ENCODE peak calls at places on chromosomes 13 and 19, in four cellular contexts. D is HepG2, R is GM12878, O is K562. I is an unnamed sample.
A peak's percentile ranks its signal among the peaks of the same experiment; 100 is the strongest.

GRCh38 chr19:32224371-32225244 is 120.8 kb upstream of the ZNF507 start:
- DNase-seq in D (peak; percentile 21), R (no peak), O (peak; percentile 84), I (peak; percentile 69)

GRCh38 chr13:40271931-40272775 is 394.3 kb downstream of the FOXO1 start:
- DNase-seq in D (no peak), R (no peak), O (no peak), I (no peak)

GRCh38 chr13:44333950-44334675 is 39.5 kb upstream of the SERP2 start:
- DNase-seq in D (no peak), R (no peak), O (no peak), I (no peak)

GRCh38 chr19:40578442-40578908 is 1.8 kb downstream of the SHKBP1 start:
- DNase-seq in D (no peak), R (no peak), O (peak; percentile 85), I (peak; percentile 86)

GRCh38 chr19:40284501-40285352 is at the start of gene AKT2:
- DNase-seq in D (no peak), R (peak; percentile 48), O (peak; percentile 91), I (peak; percentile 88)

GRCh38 chr19:7829561-7830271 is at the start of gene EVI5L:
- DNase-seq in D (peak; percentile 99), R (peak; percentile 100), O (peak; percentile 99), I (peak; percentile 99)

GRCh38 chr13:104571161-104571889 is 1505.1 kb upstream of the SLC10A2 start:
- DNase-seq in D (peak; percentile 16), R (no peak), O (no peak), I (peak; percentile 64)

GRCh38 chr13:34672631-34673030 is 269.4 kb upstream of the NBEA start:
- DNase-seq in D (no peak), R (no peak), O (no peak), I (no peak)

GRCh38 chr13:103671547-103671946 is 605.3 kb upstream of the SLC10A2 start:
- DNase-seq in D (no peak), R (no peak), O (no peak), I (no peak)

GRCh38 chr19:15155296-15155695 is 45.5 kb downstream of the NOTCH3 start:
- DNase-seq in D (no peak), R (no peak), O (no peak), I (no peak)

GRCh38 chr19:8610041-8610927 is at the start of gene ADAMTS10:
- DNase-seq in D (no peak), R (no peak), O (peak; percentile 43), I (peak; percentile 57)

GRCh38 chr19:22332924-22333323 is 46.7 kb downstream of the ZNF729 start:
- DNase-seq in D (no peak), R (no peak), O (no peak), I (no peak)

GRCh38 chr13:24279706-24280105 is 29.7 kb upstream of the C1QTNF9 start:
- DNase-seq in D (no peak), R (no peak), O (no peak), I (no peak)

GRCh38 chr13:30224732-30225131 is 82.6 kb downstream of the KATNAL1 start:
- DNase-seq in D (no peak), R (no peak), O (no peak), I (no peak)

GRCh38 chr13:65783383-65783782 is 1446.8 kb downstream of the PCDH9 start:
- DNase-seq in D (no peak), R (no peak), O (no peak), I (no peak)

GRCh38 chr13:49225358-49226042 is 5.4 kb downstream of the MLNR start:
- DNase-seq in D (peak; percentile 29), R (no peak), O (no peak), I (no peak)

GRCh38 chr19:14410775-14411134 is 8.4 kb downstream of the DDX39A start:
- DNase-seq in D (no peak), R (no peak), O (no peak), I (no peak)

GRCh38 chr19:47765522-47766358 is 12.8 kb upstream of the SELENOW start:
- DNase-seq in D (peak; percentile 52), R (no peak), O (peak; percentile 60), I (peak; percentile 88)

GRCh38 chr13:27536361-27537101 is 83.8 kb downstream of the LNX2 start:
- DNase-seq in D (no peak), R (no peak), O (no peak), I (no peak)

GRCh38 chr13:93767231-93767916 is 540.8 kb downstream of the GPC6 start:
- DNase-seq in D (peak; percentile 85), R (no peak), O (no peak), I (no peak)

GRCh38 chr19:6086081-6086858 is 24.0 kb downstream of the RFX2 start:
- DNase-seq in D (no peak), R (no peak), O (no peak), I (no peak)

GRCh38 chr13:19172647-19173030 is 9.0 kb downstream of the TUBA3C start:
- DNase-seq in D (no peak), R (no peak), O (no peak), I (no peak)

GRCh38 chr19:3136684-3137055 is 837 bp downstream of the GNA15 start:
- DNase-seq in D (no peak), R (no peak), O (no peak), I (no peak)

GRCh38 chr13:48749699-48750473 is 96.2 kb downstream of the CYSLTR2 start:
- DNase-seq in D (peak; percentile 76), R (peak; percentile 73), O (peak; percentile 39), I (peak; percentile 64)

GRCh38 chr19:927044-927706 is 1.3 kb downstream of the ARID3A start:
- DNase-seq in D (peak; percentile 85), R (no peak), O (peak; percentile 64), I (peak; percentile 67)

DNA sequence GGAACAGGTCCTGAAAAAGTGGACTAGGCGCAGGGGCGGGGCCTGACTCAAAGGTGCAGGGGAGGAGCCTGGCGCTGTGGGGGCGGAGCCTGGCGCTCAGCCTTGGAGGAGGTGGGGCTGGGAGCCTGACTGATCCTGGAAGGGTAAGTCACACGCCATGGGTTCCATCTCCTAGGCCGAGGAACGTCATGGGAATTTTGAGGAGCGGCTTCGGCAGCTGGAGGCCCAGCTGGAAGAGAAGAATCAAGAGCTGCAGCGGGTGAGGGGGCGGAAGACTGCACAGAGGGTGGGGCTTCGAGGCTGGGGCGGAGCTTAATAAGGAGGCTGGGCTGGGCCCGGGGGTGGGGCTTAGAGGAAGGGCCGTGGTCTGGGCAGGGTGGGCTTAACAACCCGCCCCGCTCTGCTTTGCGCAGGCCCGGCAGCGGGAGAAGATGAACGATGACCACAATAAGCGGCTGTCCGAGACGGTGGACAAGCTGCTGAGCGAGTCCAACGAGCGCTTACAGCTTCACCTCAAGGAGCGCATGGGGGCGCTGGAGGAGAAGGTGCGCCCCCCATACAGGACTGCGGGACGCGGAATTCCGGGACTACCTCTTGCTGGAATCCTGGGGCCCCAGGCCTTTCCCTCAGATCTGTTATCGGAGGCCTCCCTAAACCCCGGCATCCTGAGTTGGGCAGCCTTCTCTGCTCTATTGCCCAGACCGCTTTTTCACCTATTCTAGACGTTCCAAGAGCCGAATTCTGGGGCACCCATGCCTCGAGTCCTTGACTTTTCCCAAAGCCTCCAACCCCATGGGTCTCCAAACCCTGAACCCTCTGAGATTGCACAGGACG is 14.5 kb downstream of the PPFIA3 start:
- DNase-seq in D (no peak), R (no peak), O (peak; percentile 81), I (peak; percentile 90)
- TF ChIP-seq ETV6 in D (no peak), R (no peak), O (no peak), I (no peak)

GRCh38 chr19:54923276-54923675 is 17.3 kb downstream of the NCR1 start:
- DNase-seq in D (no peak), R (no peak), O (no peak), I (no peak)
- TF ChIP-seq ETV6 in D (no peak), R (no peak), O (no peak), I (no peak)

GRCh38 chr13:35963982-35964665 is 167.1 kb downstream of the DCLK1 start:
- DNase-seq in D (no peak), R (no peak), O (no peak), I (no peak)

GRCh38 chr13:35966024-35966423 is 165.2 kb downstream of the DCLK1 start:
- DNase-seq in D (no peak), R (no peak), O (no peak), I (no peak)

GRCh38 chr13:35961461-35962220 is 169.5 kb downstream of the DCLK1 start:
- DNase-seq in D (no peak), R (no peak), O (no peak), I (no peak)

GRCh38 chr13:35965226-35965927 is 165.8 kb downstream of the DCLK1 start:
- DNase-seq in D (no peak), R (no peak), O (no peak), I (no peak)

DNA sequence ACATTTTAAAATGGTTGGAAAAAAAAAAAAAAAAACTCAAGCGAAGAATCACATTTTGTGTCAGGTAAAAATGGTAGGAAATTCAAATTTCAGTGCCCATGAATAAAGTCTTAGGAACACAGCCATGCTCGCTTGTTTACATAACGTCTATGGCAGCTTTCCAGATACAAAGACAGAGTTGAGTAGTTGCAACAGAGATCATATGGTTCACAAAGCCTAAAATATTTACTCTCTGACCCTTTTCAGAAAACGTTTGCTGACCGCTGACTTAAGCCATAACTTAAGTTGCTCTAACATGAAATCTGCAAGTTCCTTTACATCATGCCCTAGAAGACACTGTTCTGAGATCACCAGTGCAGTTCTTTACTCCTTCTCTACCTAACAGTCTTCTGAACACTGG is 166.4 kb downstream of the DCLK1 start:
- DNase-seq in D (peak; percentile 22), R (no peak), O (no peak), I (no peak)
- TF ChIP-seq ETV6 in D (no peak), R (no peak), O (no peak), I (no peak)

GRCh38 chr19:33580026-33580644 is 41.6 kb upstream of the CHST8 start:
- DNase-seq in D (peak; percentile 20), R (no peak), O (no peak), I (no peak)
- TF ChIP-seq ETV6 in D (no peak), R (no peak), O (no peak), I (no peak)

GRCh38 chr13:20446405-20446804 is 79.3 kb downstream of the CRYL1 start:
- DNase-seq in D (no peak), R (no peak), O (no peak), I (no peak)
- TF ChIP-seq ETV6 in D (no peak), R (no peak), O (no peak), I (no peak)

GRCh38 chr19:46670874-46671273 is 9.9 kb upstream of the DACT3 start:
- DNase-seq in D (no peak), R (no peak), O (no peak), I (no peak)
- TF ChIP-seq ETV6 in D (no peak), R (no peak), O (no peak), I (no peak)